ENCODE peak calls at places on chromosome 10, in six cellular contexts. D is OCI-LY7, V is GM23248, Y is IMR-90, C is H1, T is astrocyte. M is an unnamed sample.

GRCh38 chr10:33365314-33365713 is 30.8 kb upstream of the NRP1 start:
- DNase-seq in T (no peak), V (peak), D (no peak), C (no peak), Y (peak), M (no peak)

GRCh38 chr10:130493446-130494198 is 357.4 kb downstream of the GLRX3 start:
- DNase-seq in D (no peak), V (no peak), T (no peak), Y (no peak), C (no peak), M (no peak)

GRCh38 chr10:31172925-31173324 is 141.3 kb upstream of the ZNF438 start:
- DNase-seq in T (no peak), Y (no peak), D (no peak), V (no peak), C (no peak), M (no peak)

GRCh38 chr10:34908472-34908871 is 93.4 kb upstream of the PARD3 start:
- DNase-seq in T (peak), D (no peak), C (no peak), V (peak), Y (peak), M (peak)

GRCh38 chr10:117226813-117227451 is 14.0 kb upstream of the SLC18A2 start:
- DNase-seq in T (no peak), D (no peak), C (no peak), Y (no peak), V (peak), M (peak)

GRCh38 chr10:70106958-70107791 is 25.4 kb downstream of the AIFM2 start:
- DNase-seq in C (peak), T (no peak), D (peak), Y (no peak), V (peak), M (no peak)

GRCh38 chr10:129774082-129774735 is 189.9 kb downstream of the EBF3 start:
- DNase-seq in C (no peak), D (no peak), V (no peak), T (no peak), Y (no peak), M (peak)

GRCh38 chr10:32149257-32149955 is 93.2 kb upstream of the KIF5B start:
- DNase-seq in D (no peak), T (peak), V (peak), C (no peak), Y (peak), M (peak)

GRCh38 chr10:22599048-22599561 is 115.3 kb downstream of the PIP4K2A start:
- DNase-seq in Y (peak), V (peak), C (no peak), D (no peak), T (peak), M (peak)

GRCh38 chr10:11858093-11858492 is 34.9 kb downstream of the PROSER2 start:
- DNase-seq in D (no peak), Y (no peak), C (no peak), V (no peak), T (no peak), M (no peak)

GRCh38 chr10:71623098-71623985 is 96.2 kb downstream of the C10orf105 start:
- DNase-seq in D (peak), V (peak), Y (peak), C (no peak), T (peak), M (peak)

GRCh38 chr10:132388901-132389630 is 7.9 kb upstream of the PWWP2B start:
- DNase-seq in T (no peak), Y (no peak), V (peak), D (peak), C (no peak), M (peak)

GRCh38 chr10:79081353-79082034 is 12.7 kb downstream of the ZMIZ1 start:
- DNase-seq in C (no peak), Y (peak), D (no peak), V (peak), T (peak), M (peak)

GRCh38 chr10:42996588-42996987 is 80.3 kb upstream of the RET start:
- DNase-seq in Y (no peak), V (no peak), T (no peak), D (no peak), C (no peak), M (peak)

GRCh38 chr10:109939253-109939961 is 16.1 kb upstream of the XPNPEP1 start:
- DNase-seq in Y (no peak), C (no peak), T (peak), D (no peak), V (peak), M (no peak)

GRCh38 chr10:78358406-78358805 is 324.7 kb downstream of the RPS24 start:
- DNase-seq in D (no peak), C (no peak), V (no peak), T (no peak), Y (no peak), M (no peak)

GRCh38 chr10:71234017-71234894 is 21.9 kb downstream of the UNC5B start:
- DNase-seq in V (no peak), D (no peak), C (no peak), T (no peak), Y (no peak), M (peak)

GRCh38 chr10:113272511-113272910 is 280.3 kb upstream of the HABP2 start:
- DNase-seq in Y (no peak), V (no peak), D (no peak), T (no peak), C (no peak), M (no peak)

GRCh38 chr10:62681211-62681940 is 123.1 kb upstream of the ADO start:
- DNase-seq in V (peak), D (peak), Y (no peak), T (peak), C (peak), M (peak)

GRCh38 chr10:92590623-92591549 is 2.0 kb upstream of the KIF11 start:
- DNase-seq in V (peak), Y (peak), C (peak), D (peak), T (no peak), M (peak)

GRCh38 chr10:132102717-132103110 is 37.0 kb downstream of the JAKMIP3 start:
- DNase-seq in T (no peak), Y (no peak), D (no peak), C (no peak), V (no peak), M (peak)

GRCh38 chr10:122421054-122421625 is 33.3 kb upstream of the ARMS2 start:
- DNase-seq in D (no peak), C (no peak), V (peak), Y (no peak), T (no peak), M (no peak)

GRCh38 chr10:24214762-24215161 is 5.8 kb downstream of the KIAA1217 start:
- DNase-seq in V (no peak), Y (no peak), T (no peak), C (no peak), D (no peak), M (no peak)

GRCh38 chr10:19908991-19909699 is 92.9 kb downstream of the PLXDC2 start:
- DNase-seq in D (no peak), Y (no peak), T (peak), V (no peak), C (no peak), M (no peak)

GRCh38 chr10:132526676-132527075 is 10.9 kb upstream of the INPP5A start:
- DNase-seq in C (no peak), Y (peak), D (no peak), V (peak), T (peak), M (peak)

GRCh38 chr10:3010327-3010726 is 57.0 kb upstream of the PFKP start:
- DNase-seq in T (no peak), V (no peak), D (no peak), Y (no peak), C (no peak), M (no peak)

GRCh38 chr10:68110027-68110426 is 739 bp downstream of the MYPN start:
- DNase-seq in T (no peak), V (no peak), C (no peak), Y (peak), D (no peak), M (no peak)

GRCh38 chr10:79561257-79561656 is 1.1 kb upstream of the SFTPA2 start:
- DNase-seq in T (no peak), C (no peak), D (no peak), Y (no peak), V (no peak), M (peak)

GRCh38 chr10:131743190-131744151 is 157.3 kb upstream of the PPP2R2D start:
- DNase-seq in Y (no peak), V (no peak), D (no peak), C (no peak), T (no peak), M (no peak)

GRCh38 chr10:43249962-43250624 is 16.8 kb downstream of the RASGEF1A start:
- DNase-seq in C (no peak), V (no peak), T (no peak), Y (no peak), D (no peak), M (peak)

GRCh38 chr10:2985729-2986232 is 81.6 kb upstream of the PFKP start:
- DNase-seq in D (no peak), T (peak), V (peak), Y (peak), C (peak), M (peak)

GRCh38 chr10:130387936-130388580 is 251.9 kb downstream of the GLRX3 start:
- DNase-seq in V (no peak), C (no peak), D (no peak), T (no peak), Y (no peak), M (no peak)

GRCh38 chr10:12418000-12418399 is 68.7 kb downstream of the CAMK1D start:
- DNase-seq in V (peak), Y (peak), C (no peak), T (peak), D (no peak), M (no peak)

GRCh38 chr10:6047326-6047611 is 14.9 kb downstream of the IL2RA start:
- DNase-seq in D (peak), T (no peak), V (no peak), C (no peak), Y (no peak), M (no peak)

GRCh38 chr10:77553966-77554365 is 83.6 kb downstream of the KCNMA1 start:
- DNase-seq in V (no peak), Y (no peak), D (no peak), T (peak), C (no peak), M (no peak)

GRCh38 chr10:28327494-28327886 is 24.6 kb upstream of the MPP7 start:
- DNase-seq in C (no peak), T (peak), D (no peak), Y (peak), V (peak), M (no peak)

GRCh38 chr10:49679480-49679893 is at the start of gene C10orf53:
- DNase-seq in C (peak), T (peak), V (peak), D (no peak), Y (peak), M (peak)

GRCh38 chr10:36681751-36682633 is 443.4 kb upstream of the ANKRD30A start:
- DNase-seq in T (peak), C (no peak), V (no peak), Y (peak), D (no peak), M (no peak)

GRCh38 chr10:77836299-77836820 is 90.2 kb downstream of the DLG5 start:
- DNase-seq in V (peak), T (no peak), Y (peak), C (no peak), D (peak), M (peak)

GRCh38 chr10:91420868-91421267 is 10.7 kb downstream of the HECTD2 start:
- DNase-seq in D (no peak), T (peak), C (no peak), Y (peak), V (peak), M (peak)

GRCh38 chr10:37948210-37948609 is 28.2 kb downstream of the ZNF25 start:
- DNase-seq in V (no peak), T (peak), Y (no peak), C (no peak), D (no peak), M (no peak)
- H2AFZ ChIP-seq in V (no peak), T (no peak), Y (no peak), C (no peak), D (no peak), M (no peak)

GRCh38 chr10:106535304-106535964 is 629.1 kb downstream of the SORCS1 start:
- DNase-seq in T (no peak), D (no peak), C (no peak), Y (no peak), V (peak), M (no peak)

GRCh38 chr10:106540606-106541005 is 623.9 kb downstream of the SORCS1 start:
- DNase-seq in D (no peak), V (peak), C (no peak), T (peak), Y (peak), M (no peak)

DNA sequence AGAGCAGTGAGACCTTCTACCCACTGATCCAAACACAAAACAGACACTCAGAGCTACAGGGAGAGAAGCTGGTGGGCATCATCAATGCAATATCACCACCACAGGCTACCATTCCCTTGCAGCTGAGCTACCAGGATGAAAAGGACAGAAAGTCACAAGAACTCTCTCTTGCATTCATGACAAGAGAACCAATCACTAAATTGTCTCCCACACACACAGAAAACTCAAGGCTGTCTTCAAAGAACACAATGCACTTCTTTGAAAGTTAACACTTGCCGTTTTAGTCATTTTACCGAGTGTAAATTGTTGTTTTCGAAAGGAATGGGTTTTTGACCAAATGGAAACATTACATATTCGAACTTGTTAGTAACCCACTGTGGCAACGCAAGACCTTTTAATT is 626.6 kb downstream of the SORCS1 start:
- DNase-seq in V (no peak), T (no peak), D (no peak), Y (no peak), C (no peak), M (no peak)
- H2AFZ ChIP-seq in V (no peak), T (no peak), D (no peak), Y (no peak), C (no peak), M (no peak)

DNA sequence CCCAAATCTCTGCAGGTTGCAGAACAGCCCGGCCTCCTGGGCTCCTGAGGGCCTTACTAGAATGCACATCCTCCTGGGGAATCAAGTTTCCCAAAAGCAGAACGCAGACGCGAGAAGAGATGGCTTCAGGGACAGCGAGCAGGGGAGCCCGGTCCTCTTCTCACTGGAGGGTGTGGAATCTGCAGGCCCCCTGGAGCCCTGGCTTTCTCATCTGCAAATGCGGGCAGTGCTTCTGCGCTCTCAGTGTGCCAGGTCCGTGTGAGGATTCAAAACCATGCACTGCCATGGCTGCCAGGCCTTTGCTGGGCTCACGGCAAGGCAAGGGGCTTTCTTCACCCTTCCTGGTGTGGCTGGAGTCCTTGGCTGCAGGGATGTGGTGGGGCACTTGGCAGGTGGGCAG is 330.9 kb upstream of the MKI67 start:
- DNase-seq in T (no peak), V (no peak), Y (no peak), C (no peak), D (no peak), M (no peak)
- H2AFZ ChIP-seq in T (no peak), V (no peak), Y (no peak), C (no peak), D (no peak), M (no peak)

GRCh38 chr10:86795353-86795752 is 38.9 kb downstream of the BMPR1A start:
- DNase-seq in D (no peak), V (peak), T (peak), C (no peak), Y (peak), M (peak)
- H2AFZ ChIP-seq in D (no peak), V (peak), T (no peak), C (no peak), Y (no peak), M (no peak)

DNA sequence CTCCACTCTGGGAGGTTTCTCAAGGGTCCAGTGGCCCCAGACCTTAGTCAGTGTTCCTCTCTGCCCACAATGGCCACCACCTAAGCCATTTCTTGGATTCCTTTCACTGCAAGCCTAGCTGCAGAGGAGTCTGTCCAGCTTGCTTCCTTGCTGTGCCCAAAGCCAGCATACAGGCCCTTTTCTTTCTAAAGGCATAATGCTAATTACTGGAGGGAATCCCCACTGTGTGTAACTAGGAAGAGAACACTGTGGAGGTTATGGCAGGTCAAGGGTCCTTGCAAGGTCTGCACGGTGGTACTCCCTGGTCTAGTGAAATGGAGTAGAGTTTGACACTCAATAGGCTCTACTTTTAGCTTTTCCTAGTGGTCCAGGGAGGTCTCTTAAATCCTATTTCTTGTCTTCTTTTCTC is 70.4 kb upstream of the CC2D2B start:
- DNase-seq in Y (no peak), D (no peak), T (no peak), V (no peak), C (no peak), M (no peak)
- H2AFZ ChIP-seq in Y (no peak), D (peak), T (no peak), V (no peak), C (no peak), M (no peak)

DNA sequence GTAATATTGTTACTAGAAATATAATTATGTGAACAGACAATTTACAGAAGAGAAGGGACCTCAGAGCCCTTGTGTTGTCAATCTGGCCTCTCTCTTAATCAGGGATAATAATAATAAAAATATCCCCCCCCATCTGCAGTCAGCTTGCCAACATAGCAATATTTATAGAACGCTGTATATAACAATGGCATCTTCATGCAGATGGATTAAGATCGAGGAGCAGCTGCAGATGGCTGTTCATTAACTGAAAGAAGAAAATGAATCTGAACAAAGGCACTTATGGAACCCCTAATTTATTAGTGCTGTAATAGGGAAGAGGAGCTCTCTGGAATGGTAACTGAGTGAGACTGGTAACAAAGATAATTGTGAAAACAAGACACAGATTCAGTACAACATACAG is 106.2 kb downstream of the TMEM26 start:
- DNase-seq in Y (no peak), D (no peak), V (no peak), C (no peak), T (no peak), M (no peak)
- H2AFZ ChIP-seq in Y (no peak), D (no peak), V (no peak), C (no peak), T (no peak), M (no peak)

GRCh38 chr10:63886281-63887025 is 365.3 kb downstream of the REEP3 start:
- DNase-seq in D (no peak), T (no peak), C (no peak), Y (no peak), V (no peak), M (no peak)
- H2AFZ ChIP-seq in D (no peak), T (no peak), C (no peak), Y (no peak), V (no peak), M (no peak)

DNA sequence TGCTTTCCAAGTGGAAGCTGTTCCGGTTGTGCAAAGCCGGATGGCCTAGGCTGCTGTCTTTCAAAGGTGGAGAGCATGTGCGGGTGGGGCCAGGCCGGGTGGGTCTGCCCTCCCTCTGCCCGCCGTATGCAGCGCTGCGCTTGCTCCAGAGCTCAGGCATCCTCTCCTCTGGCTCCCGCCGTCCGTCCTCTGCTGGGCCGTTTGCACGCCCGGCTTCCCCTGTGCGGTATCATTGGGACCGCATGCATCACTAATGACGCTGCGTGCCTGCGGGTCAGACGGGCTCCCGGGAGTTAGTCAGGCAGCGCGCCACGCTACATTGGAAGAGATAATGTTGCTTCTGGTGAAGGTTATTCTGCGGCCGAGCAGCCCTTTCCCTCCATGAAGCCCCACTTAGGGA is 318.3 kb downstream of the WDR37 start:
- DNase-seq in V (no peak), D (no peak), T (no peak), C (no peak), Y (no peak), M (no peak)
- H2AFZ ChIP-seq in V (no peak), D (no peak), T (no peak), C (no peak), Y (no peak), M (no peak)

DNA sequence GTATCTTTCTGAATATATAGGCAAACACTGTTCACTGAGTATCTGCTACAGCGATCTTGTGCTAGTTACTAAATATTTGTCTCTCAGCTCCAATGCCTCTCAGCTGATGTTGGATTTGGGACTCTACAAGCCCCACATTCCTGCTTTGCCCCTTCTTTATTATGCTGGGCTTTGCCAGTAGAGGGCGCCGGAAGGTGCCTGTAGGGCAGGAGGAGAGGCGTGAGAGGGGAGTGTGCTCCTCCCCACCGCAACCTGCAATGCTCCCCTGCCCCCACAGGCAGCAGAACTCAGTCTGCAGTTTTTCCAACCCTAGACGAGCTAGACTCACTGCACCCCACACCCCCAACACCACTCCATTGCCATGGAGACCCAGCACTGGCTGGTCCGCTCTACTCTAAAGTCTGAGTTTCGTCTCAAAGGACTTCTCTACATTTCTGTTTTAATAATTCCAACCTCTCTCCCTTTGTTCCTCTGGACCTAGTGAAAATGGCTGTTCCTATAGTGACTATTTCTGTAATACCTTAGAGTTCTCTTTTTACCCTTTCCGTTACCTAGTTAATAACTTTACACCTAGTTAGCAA is 337.6 kb downstream of the CCSER2 start:
- DNase-seq in Y (no peak), T (no peak), C (peak), D (peak), V (no peak), M (no peak)
- H2AFZ ChIP-seq in Y (no peak), T (no peak), C (peak), D (no peak), V (no peak), M (no peak)

GRCh38 chr10:10660054-10660453 is 357.6 kb upstream of the CELF2 start:
- DNase-seq in C (no peak), D (no peak), V (no peak), T (no peak), Y (no peak), M (no peak)
- H2AFZ ChIP-seq in C (no peak), D (no peak), V (no peak), T (no peak), Y (no peak), M (no peak)

M was measured in osteoblast.